ENCODE peak calls at places on chromosomes 6 and 20, in seven cellular contexts. J, R, U, S, N, A and Z are unnamed samples.

GRCh38 chr6:105879902-105880547 is 206.1 kb upstream of the PRDM1 start:
- DNase-seq in J (no peak), R (no peak), U (peak; percentile 91), S (no peak), N (no peak), A (no peak), Z (no peak)

GRCh38 chr6:75024796-75025195 is 181.1 kb downstream of the COL12A1 start:
- DNase-seq in J (no peak), R (no peak), U (no peak), S (no peak), N (no peak), A (peak; percentile 2), Z (no peak)

GRCh38 chr20:46708172-46708860 is 1.1 kb upstream of the SLC2A10 start:
- DNase-seq in J (no peak), R (no peak), U (no peak), S (peak; percentile 31), N (no peak), A (no peak), Z (no peak)

GRCh38 chr6:2503816-2504494 is 246.8 kb downstream of the MYLK4 start:
- DNase-seq in J (no peak), R (no peak), U (no peak), S (no peak), N (no peak), A (peak; percentile 53), Z (no peak)

GRCh38 chr6:1995521-1996110 is 249.8 kb downstream of the GMDS start:
- DNase-seq in J (no peak), R (no peak), U (no peak), S (no peak), N (no peak), A (peak; percentile 39), Z (no peak)

GRCh38 chr6:33787954-33788693 is 806 bp downstream of the LEMD2 start:
- DNase-seq in J (peak; percentile 17), R (peak; percentile 96), U (peak; percentile 81), S (peak; percentile 46), N (no peak), A (peak; percentile 76), Z (peak; percentile 91)

GRCh38 chr20:44720617-44720993 is 5.4 kb downstream of the CCN5 start:
- DNase-seq in J (peak; percentile 29), R (no peak), U (no peak), S (peak; percentile 50), N (peak; percentile 63), A (peak; percentile 63), Z (no peak)

GRCh38 chr6:24313477-24314141 is 44.2 kb downstream of the DCDC2 start:
- DNase-seq in J (no peak), R (no peak), U (no peak), S (no peak), N (no peak), A (peak; percentile 98), Z (no peak)

GRCh38 chr6:151112130-151112529 is 127.6 kb upstream of the AKAP12 start:
- DNase-seq in J (no peak), R (no peak), U (no peak), S (peak; percentile 17), N (no peak), A (no peak), Z (no peak)

GRCh38 chr6:52547647-52548352 is 29.1 kb downstream of the TRAM2 start:
- DNase-seq in J (no peak), R (no peak), U (no peak), S (no peak), N (no peak), A (peak; percentile 65), Z (no peak)

GRCh38 chr6:107618672-107619071 is 128.8 kb downstream of the SOBP start:
- DNase-seq in J (no peak), R (peak; percentile 57), U (no peak), S (no peak), N (no peak), A (no peak), Z (no peak)

GRCh38 chr6:158016571-158017383 is 35.1 kb downstream of the SYNJ2 start:
- DNase-seq in J (no peak), R (peak; percentile 64), U (peak; percentile 49), S (no peak), N (no peak), A (peak; percentile 50), Z (peak; percentile 70)

GRCh38 chr20:24773751-24774201 is 175.3 kb upstream of the CST7 start:
- DNase-seq in J (no peak), R (no peak), U (no peak), S (no peak), N (peak; percentile 42), A (peak; percentile 97), Z (no peak)

GRCh38 chr20:2234788-2235187 is 61.0 kb upstream of the TGM3 start:
- DNase-seq in J (no peak), R (no peak), U (no peak), S (peak; percentile 90), N (no peak), A (no peak), Z (no peak)

GRCh38 chr6:31075528-31075927 is 36.8 kb downstream of the C6orf15 start:
- DNase-seq in J (no peak), R (no peak), U (no peak), S (no peak), N (peak; percentile 22), A (peak; percentile 51), Z (no peak)

GRCh38 chr20:33233129-33233774 is 2.5 kb upstream of the BPIFA1 start:
- DNase-seq in J (no peak), R (no peak), U (no peak), S (peak; percentile 96), N (no peak), A (no peak), Z (no peak)

GRCh38 chr6:56076033-56076432 is 171.3 kb downstream of the COL21A1 start:
- DNase-seq in J (no peak), R (no peak), U (peak; percentile 8), S (no peak), N (no peak), A (no peak), Z (no peak)

GRCh38 chr20:39631557-39631956 is 669.4 kb downstream of the DHX35 start:
- DNase-seq in J (no peak), R (no peak), U (no peak), S (no peak), N (no peak), A (peak; percentile 55), Z (no peak)